ENCODE peak calls at places on chromosomes 2 and 18, in five cellular contexts. H is foreskin fibroblast, M is OCI-LY7, B is mesothelial cell of epicardium, R is endothelial cell. E is an unnamed sample.

GRCh38 chr18:24055878-24056277 is 41.3 kb downstream of the TTC39C start:
- DNase-seq in H (peak; percentile 22), M (no peak), B (no peak), R (no peak), E (no peak)

GRCh38 chr18:36441426-36441870 is 143.9 kb downstream of the FHOD3 start:
- DNase-seq in H (no peak), M (no peak), B (no peak), R (no peak), E (no peak)

GRCh38 chr18:35933982-35934381 is 38.5 kb upstream of the RMP24 start:
- DNase-seq in H (no peak), M (no peak), B (no peak), R (no peak), E (no peak)

GRCh38 chr18:9615973-9616559 is 1.7 kb upstream of the PPP4R1 start:
- DNase-seq in H (peak; percentile 67), M (no peak), B (no peak), R (no peak), E (no peak)

GRCh38 chr2:2899826-2900225 is 477.8 kb downstream of the EIPR1 start:
- DNase-seq in H (no peak), M (no peak), B (no peak), R (no peak), E (no peak)

GRCh38 chr2:217812170-217812569 is 190.6 kb downstream of the TNS1 start:
- DNase-seq in H (no peak), M (no peak), B (no peak), R (no peak), E (no peak)

GRCh38 chr2:144931976-144932375 is 412.1 kb upstream of the ZEB2 start:
- DNase-seq in H (no peak), M (no peak), B (no peak), R (no peak), E (no peak)

GRCh38 chr2:109028280-109028679 is 39.3 kb upstream of the EDAR start:
- DNase-seq in H (no peak), M (no peak), B (no peak), R (no peak), E (no peak)

GRCh38 chr2:42031783-42032620 is 15.8 kb upstream of the PKDCC start:
- DNase-seq in H (no peak), M (no peak), B (no peak), R (no peak), E (no peak)

GRCh38 chr2:26682155-26682554 is 10.4 kb upstream of the KCNK3 start:
- DNase-seq in H (no peak), M (no peak), B (no peak), R (no peak), E (no peak)

GRCh38 chr18:40956213-40956612 is 998.8 kb upstream of the PIK3C3 start:
- DNase-seq in H (no peak), M (no peak), B (no peak), R (no peak), E (no peak)

GRCh38 chr2:223692227-223692947 is 90.2 kb upstream of the SCG2 start:
- DNase-seq in H (peak; percentile 84), M (peak; percentile 37), B (no peak), R (peak; percentile 45), E (no peak)

GRCh38 chr18:62088146-62088545 is 98.7 kb downstream of the PIGN start:
- DNase-seq in H (peak; percentile 6), M (no peak), B (no peak), R (no peak), E (no peak)

GRCh38 chr2:82538590-82538989 is 1920.5 kb downstream of the SUCLG1 start:
- DNase-seq in H (no peak), M (no peak), B (no peak), R (no peak), E (no peak)

GRCh38 chr18:70046796-70047195 is 99.1 kb upstream of the CD226 start:
- DNase-seq in H (peak; percentile 45), M (no peak), B (no peak), R (no peak), E (no peak)

GRCh38 chr18:58960946-58961722 is 96.5 kb downstream of the ZNF532 start:
- DNase-seq in H (no peak), M (no peak), B (no peak), R (no peak), E (no peak)

GRCh38 chr2:231800493-231801091 is 14.3 kb downstream of the COPS7B start:
- DNase-seq in H (peak; percentile 67), M (peak; percentile 47), B (no peak), R (peak; percentile 63), E (no peak)

GRCh38 chr2:196592912-196593881 is 46.3 kb upstream of the CCDC150 start:
- DNase-seq in H (peak; percentile 73), M (no peak), B (peak; percentile 48), R (peak; percentile 67), E (no peak)

GRCh38 chr18:58455318-58455950 is 173.5 kb downstream of the ALPK2 start:
- DNase-seq in H (no peak), M (no peak), B (no peak), R (no peak), E (no peak)

GRCh38 chr2:112160591-112161250 is 22.5 kb downstream of the FBLN7 start:
- DNase-seq in H (no peak), M (no peak), B (no peak), R (no peak), E (no peak)

GRCh38 chr18:26771524-26771923 is 94.0 kb downstream of the AQP4 start:
- DNase-seq in H (peak; percentile 4), M (no peak), B (no peak), R (peak; percentile 28), E (no peak)

GRCh38 chr2:171086352-171087290 is 74.1 kb downstream of the TLK1 start:
- DNase-seq in H (peak; percentile 72), M (peak; percentile 49), B (no peak), R (peak; percentile 62), E (no peak)

GRCh38 chr18:25735447-25735846 is 355.0 kb downstream of the SS18 start:
- DNase-seq in H (no peak), M (no peak), B (no peak), R (no peak), E (no peak)

GRCh38 chr2:157468931-157469708 is 25.2 kb upstream of the CYTIP start:
- DNase-seq in H (peak; percentile 40), M (peak; percentile 90), B (no peak), R (no peak), E (no peak)

GRCh38 chr18:56615738-56616520 is 22.5 kb downstream of the TXNL1 start:
- DNase-seq in H (no peak), M (no peak), B (no peak), R (no peak), E (no peak)

GRCh38 chr2:167192833-167193232 is 304.6 kb downstream of the XIRP2 start:
- DNase-seq in H (peak; percentile 85), M (no peak), B (no peak), R (no peak), E (no peak)

GRCh38 chr2:241031436-241032165 is 33.2 kb downstream of the SNED1 start:
- DNase-seq in H (no peak), M (no peak), B (no peak), R (no peak), E (no peak)

GRCh38 chr2:164205347-164205746 is 415.9 kb downstream of the GRB14 start:
- DNase-seq in H (peak; percentile 31), M (no peak), B (no peak), R (no peak), E (no peak)

GRCh38 chr2:160294339-160294803 is 94.3 kb upstream of the ITGB6 start:
- DNase-seq in H (peak; percentile 93), M (no peak), B (no peak), R (no peak), E (peak; percentile 89)

GRCh38 chr2:121562269-121563176 is 31.8 kb downstream of the RNU4ATAC start:
- DNase-seq in H (no peak), M (no peak), B (no peak), R (no peak), E (no peak)

GRCh38 chr2:211086049-211086448 is 529.6 kb downstream of the CPS1 start:
- DNase-seq in H (no peak), M (no peak), B (no peak), R (no peak), E (no peak)

GRCh38 chr2:116833052-116833451 is 981.4 kb upstream of the DDX18 start:
- DNase-seq in H (no peak), M (no peak), B (no peak), R (no peak), E (no peak)

GRCh38 chr2:217090024-217090473 is 230.2 kb upstream of the TNP1 start:
- DNase-seq in H (peak; percentile 26), M (peak; percentile 15), B (no peak), R (no peak), E (no peak)

GRCh38 chr2:233814063-233814435 is 35.9 kb downstream of the MROH2A start:
- DNase-seq in H (no peak), M (no peak), B (no peak), R (no peak), E (no peak)

GRCh38 chr2:77839102-77839501 is 316.9 kb upstream of the LRRTM4 start:
- DNase-seq in H (no peak), M (no peak), B (no peak), R (no peak), E (no peak)
- TF ChIP-seq CTCF in H (no peak), M (no peak), B (no peak), R (no peak), E (no peak)

GRCh38 chr2:100610381-100610831 is 47.6 kb downstream of the PDCL3 start:
- DNase-seq in H (peak; percentile 86), M (peak; percentile 50), B (peak; percentile 51), R (peak; percentile 92), E (peak; percentile 40)
- TF ChIP-seq CTCF in H (peak; percentile 66), M (peak; percentile 77), B (peak; percentile 25), R (peak; percentile 47), E (no peak)

GRCh38 chr2:226730487-226730886 is 69.1 kb downstream of the IRS1 start:
- DNase-seq in H (peak; percentile 71), M (no peak), B (no peak), R (no peak), E (no peak)
- TF ChIP-seq CTCF in H (no peak), M (no peak), B (no peak), R (no peak), E (no peak)

GRCh38 chr2:119354860-119355259 is 11.8 kb downstream of the C2orf76 start:
- DNase-seq in H (no peak), M (no peak), B (no peak), R (no peak), E (no peak)

GRCh38 chr2:119352357-119352756 is 14.3 kb downstream of the C2orf76 start:
- DNase-seq in H (no peak), M (peak; percentile 97), B (no peak), R (no peak), E (no peak)

GRCh38 chr2:119349289-119349688 is 17.3 kb downstream of the C2orf76 start:
- DNase-seq in H (no peak), M (no peak), B (no peak), R (no peak), E (no peak)

GRCh38 chr2:119350311-119350998 is 16.2 kb downstream of the C2orf76 start:
- DNase-seq in H (no peak), M (peak; percentile 57), B (no peak), R (no peak), E (no peak)
- TF ChIP-seq CTCF in H (no peak), M (peak; percentile 67), B (no peak), R (no peak), E (no peak)

E was measured in omental fat pad.